ENCODE peak calls at places on chromosomes 12 and 14, in six cellular contexts. V, U, H, M, C and Y are unnamed samples.
A peak's percentile ranks its signal among the peaks of the same experiment; 100 is the strongest.

GRCh38 chr14:32667791-32668190 is 270.9 kb upstream of the NPAS3 start:
- DNase-seq in V (no peak), U (no peak), H (no peak), M (no peak), C (no peak), Y (no peak)

GRCh38 chr14:34465069-34465859 is 3.2 kb upstream of the SPTSSA start:
- DNase-seq in V (peak; percentile 79), U (no peak), H (no peak), M (no peak), C (no peak), Y (no peak)

GRCh38 chr12:96985515-96986362 is 78.7 kb downstream of the NEDD1 start:
- DNase-seq in V (no peak), U (peak; percentile 63), H (peak; percentile 16), M (no peak), C (no peak), Y (no peak)

GRCh38 chr14:95098984-95099599 is 58.2 kb downstream of the DICER1 start:
- DNase-seq in V (peak; percentile 75), U (peak; percentile 46), H (peak; percentile 21), M (peak; percentile 3), C (peak; percentile 79), Y (peak; percentile 63)

GRCh38 chr12:591571-592505 is 71.4 kb downstream of the NINJ2 start:
- DNase-seq in V (no peak), U (no peak), H (no peak), M (no peak), C (peak; percentile 45), Y (peak; percentile 68)

GRCh38 chr14:92747701-92748258 is 647 bp downstream of the LGMN start:
- DNase-seq in V (peak; percentile 15), U (no peak), H (no peak), M (no peak), C (no peak), Y (peak; percentile 22)

GRCh38 chr14:100725587-100726387 is 905 bp upstream of the DLK1 start:
- DNase-seq in V (no peak), U (no peak), H (no peak), M (no peak), C (no peak), Y (no peak)

GRCh38 chr14:76034566-76034965 is 49.0 kb downstream of the IFT43 start:
- DNase-seq in V (no peak), U (no peak), H (no peak), M (no peak), C (no peak), Y (no peak)

GRCh38 chr14:91975763-91976162 is 28.3 kb upstream of the FBLN5 start:
- DNase-seq in V (no peak), U (no peak), H (no peak), M (no peak), C (no peak), Y (no peak)

GRCh38 chr12:108832730-108833354 is 24.5 kb downstream of the SSH1 start:
- DNase-seq in V (peak; percentile 95), U (no peak), H (no peak), M (no peak), C (no peak), Y (no peak)

GRCh38 chr14:81436296-81437138 is 36.4 kb upstream of the STON2 start:
- DNase-seq in V (peak; percentile 57), U (peak; percentile 84), H (no peak), M (no peak), C (peak; percentile 83), Y (peak; percentile 84)